ENCODE peak calls at places on chromosome 9, in five cellular contexts. One of them, this sample, is unnamed.
A peak's percentile ranks its signal among the peaks of the same experiment; 100 is the strongest.

GRCh38 chr9:107044872-107045271 is 181.9 kb downstream of the ZNF462 start:
- DNase-seq in AG08395: no peak
- DNase-seq in DND-41: peak; percentile 13
- DNase-seq in ACHN: no peak
- DNase-seq in heart left ventricle: no peak
- DNase-seq in this sample: no peak

GRCh38 chr9:79446540-79447307 is 125.0 kb upstream of the TLE4 start:
- DNase-seq in AG08395: no peak
- DNase-seq in DND-41: no peak
- DNase-seq in ACHN: no peak
- DNase-seq in heart left ventricle: no peak
- DNase-seq in this sample: no peak

GRCh38 chr9:32524558-32525461 is 1.2 kb downstream of the RIGI start:
- DNase-seq in AG08395: no peak
- DNase-seq in DND-41: peak; percentile 10
- DNase-seq in ACHN: peak; percentile 30
- DNase-seq in heart left ventricle: no peak
- DNase-seq in this sample: no peak

GRCh38 chr9:130171226-130172148 is 717 bp upstream of the NCS1 start:
- DNase-seq in AG08395: no peak
- DNase-seq in DND-41: no peak
- DNase-seq in ACHN: no peak
- DNase-seq in heart left ventricle: no peak
- DNase-seq in this sample: no peak

GRCh38 chr9:132792547-132792946 is 85.5 kb downstream of the AK8 start:
- DNase-seq in AG08395: no peak
- DNase-seq in DND-41: no peak
- DNase-seq in ACHN: no peak
- DNase-seq in heart left ventricle: no peak
- DNase-seq in this sample: no peak

GRCh38 chr9:137029058-137029922 is 1.3 kb upstream of the ABCA2 start:
- DNase-seq in AG08395: peak; percentile 74
- DNase-seq in DND-41: peak; percentile 47
- DNase-seq in ACHN: peak; percentile 58
- DNase-seq in heart left ventricle: peak; percentile 85
- DNase-seq in this sample: peak; percentile 86

GRCh38 chr9:126752881-126753670 is 51.8 kb upstream of the ZBTB43 start:
- DNase-seq in AG08395: no peak
- DNase-seq in DND-41: no peak
- DNase-seq in ACHN: no peak
- DNase-seq in heart left ventricle: no peak
- DNase-seq in this sample: no peak

GRCh38 chr9:27133817-27134216 is 24.8 kb downstream of the TEK start:
- DNase-seq in AG08395: no peak
- DNase-seq in DND-41: no peak
- DNase-seq in ACHN: no peak
- DNase-seq in heart left ventricle: no peak
- DNase-seq in this sample: no peak

GRCh38 chr9:113267911-113268563 is 7.3 kb downstream of the CDC26 start:
- DNase-seq in AG08395: no peak
- DNase-seq in DND-41: no peak
- DNase-seq in ACHN: no peak
- DNase-seq in heart left ventricle: no peak
- DNase-seq in this sample: no peak